ENCODE peak calls at places on chromosomes 7 and 10, in nine cellular contexts. R is nephron progenitor cell, D is fibroblast of lung, I is cardiac fibroblast, J is endothelial cell of umbilical vein, L is fibroblast of mammary gland, Q is neural crest cell, M is progenitor cell of endocrine pancreas, O is breast epithelium. A is an unnamed sample.

GRCh38 chr10:131532745-131533341 is 221.3 kb upstream of the TCERG1L start:
- DNase-seq in I (no peak), M (no peak), Q (no peak), J (no peak), D (no peak), R (no peak), L (no peak), O (no peak), A (no peak)

GRCh38 chr7:4268040-4268965 is 413.8 kb upstream of the FOXK1 start:
- DNase-seq in L (no peak), I (no peak), Q (no peak), D (no peak), M (no peak), O (no peak), J (no peak), R (no peak), A (no peak)

GRCh38 chr10:80585812-80586211 is 48.1 kb downstream of the SH2D4B start:
- DNase-seq in J (no peak), M (no peak), L (no peak), R (no peak), D (no peak), O (no peak), I (no peak), Q (no peak), A (no peak)

GRCh38 chr7:144812379-144813283 is 23.2 kb downstream of the TPK1 start:
- DNase-seq in L (no peak), O (no peak), M (no peak), Q (no peak), J (no peak), D (no peak), R (no peak), I (no peak), A (no peak)

GRCh38 chr10:109981641-109982040 is 26.1 kb upstream of the ADD3 start:
- DNase-seq in D (no peak), M (no peak), J (no peak), O (no peak), I (peak), L (peak), R (no peak), Q (no peak), A (no peak)

GRCh38 chr10:71346731-71347130 is 27.7 kb downstream of the SLC29A3 start:
- DNase-seq in M (no peak), J (no peak), R (no peak), O (no peak), D (no peak), L (no peak), I (no peak), Q (no peak), A (no peak)

GRCh38 chr7:13850185-13850752 is 139.2 kb downstream of the ETV1 start:
- DNase-seq in M (no peak), R (no peak), O (no peak), D (peak), L (peak), J (peak), Q (no peak), I (peak), A (no peak)

GRCh38 chr7:90216771-90217170 is 5.2 kb downstream of the STEAP2 start:
- DNase-seq in D (no peak), I (no peak), J (no peak), O (no peak), M (no peak), L (peak), R (no peak), Q (no peak), A (no peak)

GRCh38 chr10:125911990-125912389 is 15.6 kb downstream of the FANK1 start:
- DNase-seq in M (peak), O (no peak), Q (no peak), J (no peak), D (no peak), L (no peak), I (no peak), R (no peak), A (no peak)

GRCh38 chr10:21534611-21535493 is 820 bp downstream of the MLLT10 start:
- DNase-seq in Q (peak), J (peak), M (peak), L (peak), R (peak), O (no peak), D (peak), I (peak), A (peak)

GRCh38 chr7:2006921-2007381 is 225.8 kb downstream of the MAD1L1 start:
- DNase-seq in M (no peak), R (peak), J (no peak), D (no peak), L (no peak), I (no peak), O (peak), Q (no peak), A (peak)

GRCh38 chr10:95319239-95319638 is 28.4 kb upstream of the PDLIM1 start:
- DNase-seq in L (no peak), I (no peak), O (no peak), Q (no peak), J (no peak), R (no peak), D (peak), M (no peak), A (no peak)

GRCh38 chr10:68871731-68872342 is 29.3 kb upstream of the DDX50 start:
- DNase-seq in R (no peak), J (no peak), M (no peak), I (peak), D (peak), O (no peak), L (peak), Q (no peak), A (no peak)

GRCh38 chr7:76310102-76310957 is 7.9 kb downstream of the HSPB1 start:
- DNase-seq in R (no peak), J (peak), M (no peak), I (no peak), L (no peak), O (peak), Q (no peak), D (no peak), A (no peak)

GRCh38 chr7:137597856-137598255 is 248.9 kb downstream of the DGKI start:
- DNase-seq in I (peak), L (no peak), R (no peak), D (no peak), J (no peak), M (no peak), O (no peak), Q (no peak), A (no peak)

DNA sequence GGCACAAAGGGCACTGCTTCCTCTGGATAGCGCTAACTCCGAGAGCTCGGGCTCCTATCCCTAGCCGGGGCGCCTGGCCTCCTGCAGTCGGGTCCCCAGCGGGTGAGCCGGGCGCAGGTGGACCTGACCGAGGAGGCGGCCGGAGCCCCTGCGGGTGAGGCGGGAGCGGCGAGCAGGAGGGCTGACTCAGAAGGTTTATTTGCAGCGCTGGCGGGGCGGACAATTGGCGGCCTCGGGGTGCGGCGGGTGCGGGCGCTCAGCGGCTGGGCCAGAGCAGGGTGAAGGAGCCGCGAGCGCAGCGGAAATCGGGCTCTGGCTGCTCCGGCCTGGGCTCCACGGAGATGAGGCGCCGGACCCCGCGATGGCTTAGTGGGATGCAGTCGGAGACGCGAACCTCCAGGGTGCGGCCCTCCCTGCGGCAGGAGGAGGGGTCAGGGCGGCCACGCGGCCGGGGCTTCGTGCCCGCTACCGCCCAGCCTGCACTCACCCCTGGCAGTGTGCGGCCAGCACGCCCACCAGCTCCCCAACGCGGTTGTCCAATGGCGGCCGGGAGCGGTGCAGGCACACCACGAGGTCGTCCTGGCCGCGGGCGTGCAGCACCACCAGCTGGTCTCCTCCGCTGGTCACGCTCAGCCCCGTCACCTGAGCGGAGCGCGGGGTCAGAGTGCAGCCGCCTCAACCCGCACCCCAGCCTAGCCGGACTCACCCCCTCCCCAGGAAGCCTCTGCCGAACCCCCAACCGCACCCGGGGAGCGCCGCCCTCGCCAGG is 16.1 kb downstream of the MYO1G start:
- DNase-seq in O (no peak), I (peak), R (peak), M (peak), J (peak), L (peak), D (no peak), Q (no peak), A (no peak)
- TF ChIP-seq CTCF in O (no peak), I (no peak), R (no peak), M (no peak), J (no peak), L (no peak), D (no peak), Q (no peak), A (no peak)

GRCh38 chr10:25177754-25178135 is 2.9 kb downstream of the GPR158 start:
- DNase-seq in O (no peak), R (no peak), I (no peak), D (no peak), L (no peak), Q (no peak), J (no peak), M (no peak), A (no peak)

GRCh38 chr10:25177093-25177753 is 2.4 kb downstream of the GPR158 start:
- DNase-seq in M (no peak), Q (no peak), I (no peak), J (no peak), O (no peak), D (no peak), L (no peak), R (no peak), A (no peak)

GRCh38 chr10:25174461-25175230 is at the start of gene GPR158:
- DNase-seq in I (peak), D (peak), L (peak), O (peak), R (peak), Q (peak), M (peak), J (peak), A (no peak)

GRCh38 chr10:25175527-25176420 is 973 bp downstream of the GPR158 start:
- DNase-seq in O (no peak), R (peak), I (no peak), M (peak), Q (peak), L (no peak), J (no peak), D (no peak), A (no peak)

GRCh38 chr10:25176421-25176968 is 1.7 kb downstream of the GPR158 start:
- DNase-seq in Q (peak), D (no peak), O (no peak), L (no peak), M (no peak), I (no peak), R (peak), J (no peak), A (no peak)
- TF ChIP-seq CTCF in Q (no peak), D (no peak), O (no peak), L (no peak), M (no peak), I (no peak), R (no peak), J (no peak), A (no peak)

GRCh38 chr10:115580239-115580638 is 487.1 kb downstream of the ATRNL1 start:
- DNase-seq in Q (no peak), I (no peak), M (no peak), O (no peak), D (no peak), L (no peak), R (no peak), J (no peak), A (no peak)
- TF ChIP-seq CTCF in Q (peak), I (no peak), M (peak), O (no peak), D (no peak), L (no peak), R (no peak), J (no peak), A (no peak)

GRCh38 chr7:100966542-100967291 is 2.6 kb upstream of the MUC12 start:
- DNase-seq in Q (no peak), O (no peak), I (no peak), M (no peak), L (no peak), D (no peak), J (no peak), R (no peak), A (peak)
- TF ChIP-seq CTCF in Q (peak), O (no peak), I (no peak), M (peak), L (no peak), D (no peak), J (no peak), R (no peak), A (no peak)

DNA sequence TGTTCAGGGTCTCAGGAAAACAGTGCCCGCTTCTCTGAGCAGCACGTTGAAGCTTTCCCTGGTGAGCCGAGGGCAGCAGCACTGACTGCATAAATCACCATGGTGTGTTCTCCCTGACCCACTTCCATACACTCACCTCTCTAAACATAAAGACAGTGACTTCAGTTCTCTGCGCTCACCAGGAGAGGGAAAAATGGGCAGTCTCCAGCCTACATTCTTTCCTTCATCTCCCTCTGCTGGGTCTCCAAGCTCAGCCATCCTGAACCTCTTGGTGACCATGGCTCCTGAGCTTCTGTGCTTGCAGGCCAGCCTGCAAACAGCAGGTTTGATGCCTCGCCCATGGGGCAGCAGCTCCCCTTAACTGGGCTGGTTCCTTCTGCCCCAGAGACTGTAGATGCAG is 236.6 kb upstream of the ZNF32 start:
- DNase-seq in M (no peak), D (no peak), R (no peak), O (no peak), L (no peak), Q (no peak), J (no peak), I (no peak), A (no peak)
- TF ChIP-seq CTCF in M (no peak), D (no peak), R (no peak), O (no peak), L (no peak), Q (no peak), J (no peak), I (no peak), A (no peak)

GRCh38 chr10:118272090-118272775 is 69.9 kb downstream of the FAM204A start:
- DNase-seq in R (no peak), D (peak), J (no peak), I (peak), L (peak), M (no peak), Q (no peak), O (no peak), A (no peak)
- TF ChIP-seq CTCF in R (no peak), D (no peak), J (no peak), I (no peak), L (no peak), M (no peak), Q (no peak), O (no peak), A (no peak)

GRCh38 chr7:99365318-99366141 is 9.0 kb upstream of the ARPC1B start:
- DNase-seq in M (no peak), Q (no peak), J (peak), D (no peak), O (no peak), L (no peak), R (peak), I (peak), A (peak)
- TF ChIP-seq CTCF in M (peak), Q (peak), J (peak), D (peak), O (peak), L (peak), R (peak), I (peak), A (no peak)

GRCh38 chr10:31693499-31693898 is 235.1 kb downstream of the ARHGAP12 start:
- DNase-seq in L (no peak), J (no peak), I (no peak), R (no peak), Q (no peak), O (no peak), M (no peak), D (no peak), A (no peak)
- TF ChIP-seq CTCF in L (no peak), J (no peak), I (no peak), R (no peak), Q (no peak), O (no peak), M (no peak), D (no peak), A (no peak)

DNA sequence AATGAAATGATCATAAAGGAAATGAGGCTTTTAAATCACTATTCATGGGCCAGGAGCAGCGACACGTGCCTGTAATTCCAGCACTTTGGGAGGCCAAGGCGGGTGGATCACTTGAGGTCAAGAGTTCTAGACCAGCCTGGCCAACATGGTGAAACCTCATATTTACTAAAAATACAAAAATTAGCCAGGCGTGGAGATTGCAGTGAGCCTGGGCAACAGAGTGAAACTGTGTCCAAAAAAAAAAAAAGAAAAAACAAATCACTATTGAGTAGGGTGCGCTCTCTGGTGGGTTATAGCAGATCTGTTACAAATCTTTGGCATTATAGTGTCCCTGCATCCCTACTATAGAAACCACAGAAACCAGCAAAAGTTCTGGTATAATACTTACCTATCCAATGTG is 72.1 kb downstream of the GLI3 start:
- DNase-seq in L (no peak), Q (no peak), D (no peak), O (no peak), R (no peak), I (no peak), M (no peak), J (no peak), A (no peak)
- TF ChIP-seq CTCF in L (no peak), Q (no peak), D (no peak), O (no peak), R (no peak), I (no peak), M (no peak), J (no peak), A (no peak)

DNA sequence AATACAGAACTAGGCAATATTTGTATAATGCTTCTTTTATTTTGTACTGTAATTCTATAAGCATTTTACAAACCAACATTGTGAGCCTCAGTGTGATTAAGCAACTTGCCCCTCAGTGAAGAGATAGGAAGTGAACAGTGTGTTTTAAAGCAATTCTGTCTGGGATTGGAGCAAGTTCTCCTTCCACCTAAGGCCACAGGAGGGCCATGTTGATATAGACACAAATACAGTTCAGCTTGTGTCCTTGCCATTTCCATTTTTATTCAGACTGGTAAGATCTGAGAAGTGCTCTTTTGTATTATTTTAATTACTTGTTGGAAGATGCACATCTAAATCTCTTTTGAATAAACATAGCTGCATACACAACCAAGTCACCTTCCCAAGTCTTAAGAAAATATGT is 416.3 kb upstream of the COBL start:
- DNase-seq in Q (no peak), D (no peak), O (no peak), J (no peak), R (no peak), L (no peak), M (no peak), I (no peak), A (no peak)
- TF ChIP-seq CTCF in Q (peak), D (no peak), O (no peak), J (no peak), R (no peak), L (no peak), M (peak), I (no peak), A (no peak)